ENCODE peak calls at places on chromosomes 12 and 14, in eight cellular contexts. One of them, this sample, is unnamed.

GRCh38 chr12:2156333-2156732 is 103.5 kb downstream of the CACNA1C start:
- DNase-seq in fibroblast of mammary gland: no peak
- DNase-seq in cardiac fibroblast: no peak
- DNase-seq in HFF-Myc: no peak
- DNase-seq in Peyer's patch: no peak
- DNase-seq in IMR-90: peak; percentile 85
- DNase-seq in MM.1S: no peak
- DNase-seq in lower lobe of right lung: no peak
- DNase-seq in this sample: no peak

GRCh38 chr12:120132863-120133385 is 16.4 kb upstream of the RAB35 start:
- DNase-seq in fibroblast of mammary gland: no peak
- DNase-seq in cardiac fibroblast: no peak
- DNase-seq in HFF-Myc: no peak
- DNase-seq in Peyer's patch: peak; percentile 78
- DNase-seq in IMR-90: no peak
- DNase-seq in MM.1S: peak; percentile 75
- DNase-seq in lower lobe of right lung: no peak
- DNase-seq in this sample: no peak

GRCh38 chr14:101335061-101335661 is 226.1 kb upstream of the DIO3 start:
- DNase-seq in fibroblast of mammary gland: no peak
- DNase-seq in cardiac fibroblast: peak; percentile 1
- DNase-seq in HFF-Myc: no peak
- DNase-seq in Peyer's patch: peak; percentile 53
- DNase-seq in IMR-90: no peak
- DNase-seq in MM.1S: no peak
- DNase-seq in lower lobe of right lung: no peak
- DNase-seq in this sample: no peak

GRCh38 chr14:72560856-72561493 is 332.9 kb downstream of the DPF3 start:
- DNase-seq in fibroblast of mammary gland: no peak
- DNase-seq in cardiac fibroblast: no peak
- DNase-seq in HFF-Myc: no peak
- DNase-seq in Peyer's patch: no peak
- DNase-seq in IMR-90: no peak
- DNase-seq in MM.1S: no peak
- DNase-seq in lower lobe of right lung: no peak
- DNase-seq in this sample: no peak

GRCh38 chr12:126218697-126219096 is 1153.5 kb downstream of the AACS start:
- DNase-seq in fibroblast of mammary gland: no peak
- DNase-seq in cardiac fibroblast: no peak
- DNase-seq in HFF-Myc: no peak
- DNase-seq in Peyer's patch: no peak
- DNase-seq in IMR-90: no peak
- DNase-seq in MM.1S: no peak
- DNase-seq in lower lobe of right lung: no peak
- DNase-seq in this sample: no peak

GRCh38 chr12:123120452-123121166 is 30.3 kb downstream of the PITPNM2 start:
- DNase-seq in fibroblast of mammary gland: peak; percentile 51
- DNase-seq in cardiac fibroblast: no peak
- DNase-seq in HFF-Myc: no peak
- DNase-seq in Peyer's patch: no peak
- DNase-seq in IMR-90: no peak
- DNase-seq in MM.1S: peak; percentile 26
- DNase-seq in lower lobe of right lung: no peak
- DNase-seq in this sample: peak; percentile 38

GRCh38 chr14:67358914-67359313 is 690 bp downstream of the ATP6V1D start:
- DNase-seq in fibroblast of mammary gland: no peak
- DNase-seq in cardiac fibroblast: no peak
- DNase-seq in HFF-Myc: no peak
- DNase-seq in Peyer's patch: no peak
- DNase-seq in IMR-90: no peak
- DNase-seq in MM.1S: no peak
- DNase-seq in lower lobe of right lung: no peak
- DNase-seq in this sample: no peak

GRCh38 chr12:106645074-106645421 is 62.2 kb downstream of the RFX4 start:
- DNase-seq in fibroblast of mammary gland: peak; percentile 7
- DNase-seq in cardiac fibroblast: peak; percentile 59
- DNase-seq in HFF-Myc: no peak
- DNase-seq in Peyer's patch: no peak
- DNase-seq in IMR-90: no peak
- DNase-seq in MM.1S: no peak
- DNase-seq in lower lobe of right lung: peak; percentile 62
- DNase-seq in this sample: no peak

GRCh38 chr12:15423629-15424028 is 101.3 kb downstream of the PTPRO start:
- DNase-seq in fibroblast of mammary gland: peak; percentile 66
- DNase-seq in cardiac fibroblast: no peak
- DNase-seq in HFF-Myc: no peak
- DNase-seq in Peyer's patch: no peak
- DNase-seq in IMR-90: no peak
- DNase-seq in MM.1S: no peak
- DNase-seq in lower lobe of right lung: no peak
- DNase-seq in this sample: peak; percentile 20

GRCh38 chr12:110224379-110225304 is 56.4 kb upstream of the ATP2A2 start:
- DNase-seq in fibroblast of mammary gland: peak; percentile 91
- DNase-seq in cardiac fibroblast: peak; percentile 92
- DNase-seq in HFF-Myc: peak; percentile 75
- DNase-seq in Peyer's patch: no peak
- DNase-seq in IMR-90: peak; percentile 89
- DNase-seq in MM.1S: peak; percentile 6
- DNase-seq in lower lobe of right lung: no peak
- DNase-seq in this sample: peak; percentile 64

GRCh38 chr12:94849411-94849976 is 154.0 kb downstream of the NDUFA12 start:
- DNase-seq in fibroblast of mammary gland: no peak
- DNase-seq in cardiac fibroblast: no peak
- DNase-seq in HFF-Myc: no peak
- DNase-seq in Peyer's patch: no peak
- DNase-seq in IMR-90: no peak
- DNase-seq in MM.1S: no peak
- DNase-seq in lower lobe of right lung: no peak
- DNase-seq in this sample: no peak

GRCh38 chr12:70783455-70783854 is 137.1 kb downstream of the PTPRR start:
- DNase-seq in fibroblast of mammary gland: no peak
- DNase-seq in cardiac fibroblast: no peak
- DNase-seq in HFF-Myc: no peak
- DNase-seq in Peyer's patch: no peak
- DNase-seq in IMR-90: no peak
- DNase-seq in MM.1S: no peak
- DNase-seq in lower lobe of right lung: no peak
- DNase-seq in this sample: no peak

GRCh38 chr14:68401320-68401719 is 391.5 kb downstream of the ZFP36L1 start:
- DNase-seq in fibroblast of mammary gland: no peak
- DNase-seq in cardiac fibroblast: no peak
- DNase-seq in HFF-Myc: no peak
- DNase-seq in Peyer's patch: no peak
- DNase-seq in IMR-90: peak; percentile 34
- DNase-seq in MM.1S: no peak
- DNase-seq in lower lobe of right lung: no peak
- DNase-seq in this sample: no peak

GRCh38 chr12:43692064-43692463 is 66.5 kb downstream of the PUS7L start:
- DNase-seq in fibroblast of mammary gland: peak; percentile 46
- DNase-seq in cardiac fibroblast: peak; percentile 10
- DNase-seq in HFF-Myc: no peak
- DNase-seq in Peyer's patch: no peak
- DNase-seq in IMR-90: peak; percentile 67
- DNase-seq in MM.1S: no peak
- DNase-seq in lower lobe of right lung: no peak
- DNase-seq in this sample: peak; percentile 29

GRCh38 chr12:15996948-15997347 is 85.8 kb downstream of the DERA start:
- DNase-seq in fibroblast of mammary gland: no peak
- DNase-seq in cardiac fibroblast: no peak
- DNase-seq in HFF-Myc: no peak
- DNase-seq in Peyer's patch: no peak
- DNase-seq in IMR-90: no peak
- DNase-seq in MM.1S: no peak
- DNase-seq in lower lobe of right lung: no peak
- DNase-seq in this sample: no peak

GRCh38 chr14:89108608-89109007 is 284.2 kb downstream of the TTC8 start:
- DNase-seq in fibroblast of mammary gland: no peak
- DNase-seq in cardiac fibroblast: no peak
- DNase-seq in HFF-Myc: no peak
- DNase-seq in Peyer's patch: no peak
- DNase-seq in IMR-90: no peak
- DNase-seq in MM.1S: no peak
- DNase-seq in lower lobe of right lung: no peak
- DNase-seq in this sample: no peak

GRCh38 chr12:57583008-57583831 is 7.8 kb upstream of the PIP4K2C start:
- DNase-seq in fibroblast of mammary gland: peak; percentile 85
- DNase-seq in cardiac fibroblast: peak; percentile 91
- DNase-seq in HFF-Myc: peak; percentile 59
- DNase-seq in Peyer's patch: peak; percentile 87
- DNase-seq in IMR-90: peak; percentile 81
- DNase-seq in MM.1S: peak; percentile 86
- DNase-seq in lower lobe of right lung: no peak
- DNase-seq in this sample: peak; percentile 53

GRCh38 chr12:132346496-132347470 is 17.4 kb upstream of the GALNT9 start:
- DNase-seq in fibroblast of mammary gland: no peak
- DNase-seq in cardiac fibroblast: no peak
- DNase-seq in HFF-Myc: no peak
- DNase-seq in Peyer's patch: no peak
- DNase-seq in IMR-90: no peak
- DNase-seq in MM.1S: no peak
- DNase-seq in lower lobe of right lung: no peak
- DNase-seq in this sample: no peak

GRCh38 chr12:124730455-124730932 is 133.2 kb downstream of the SCARB1 start:
- DNase-seq in fibroblast of mammary gland: no peak
- DNase-seq in cardiac fibroblast: peak; percentile 93
- DNase-seq in HFF-Myc: no peak
- DNase-seq in Peyer's patch: no peak
- DNase-seq in IMR-90: peak; percentile 73
- DNase-seq in MM.1S: no peak
- DNase-seq in lower lobe of right lung: no peak
- DNase-seq in this sample: peak; percentile 58

GRCh38 chr12:49345048-49345839 is 1.4 kb upstream of the DNAJC22 start:
- DNase-seq in fibroblast of mammary gland: no peak
- DNase-seq in cardiac fibroblast: no peak
- DNase-seq in HFF-Myc: no peak
- DNase-seq in Peyer's patch: no peak
- DNase-seq in IMR-90: no peak
- DNase-seq in MM.1S: no peak
- DNase-seq in lower lobe of right lung: no peak
- DNase-seq in this sample: no peak

GRCh38 chr12:70763666-70764065 is 126.4 kb upstream of the PTPRB start:
- DNase-seq in fibroblast of mammary gland: no peak
- DNase-seq in cardiac fibroblast: no peak
- DNase-seq in HFF-Myc: no peak
- DNase-seq in Peyer's patch: no peak
- DNase-seq in IMR-90: no peak
- DNase-seq in MM.1S: no peak
- DNase-seq in lower lobe of right lung: no peak
- DNase-seq in this sample: no peak

GRCh38 chr12:38456769-38457168 is 140.2 kb downstream of the ALG10B start:
- DNase-seq in fibroblast of mammary gland: no peak
- DNase-seq in cardiac fibroblast: no peak
- DNase-seq in HFF-Myc: no peak
- DNase-seq in Peyer's patch: no peak
- DNase-seq in IMR-90: no peak
- DNase-seq in MM.1S: no peak
- DNase-seq in lower lobe of right lung: no peak
- DNase-seq in this sample: no peak

GRCh38 chr14:68630611-68631013 is 162.3 kb downstream of the ZFP36L1 start:
- DNase-seq in fibroblast of mammary gland: no peak
- DNase-seq in cardiac fibroblast: no peak
- DNase-seq in HFF-Myc: no peak
- DNase-seq in Peyer's patch: no peak
- DNase-seq in IMR-90: no peak
- DNase-seq in MM.1S: no peak
- DNase-seq in lower lobe of right lung: no peak
- DNase-seq in this sample: no peak

GRCh38 chr14:92352158-92352985 is 29.4 kb downstream of the SLC24A4 start:
- DNase-seq in fibroblast of mammary gland: peak; percentile 46
- DNase-seq in cardiac fibroblast: peak; percentile 13
- DNase-seq in HFF-Myc: no peak
- DNase-seq in Peyer's patch: no peak
- DNase-seq in IMR-90: no peak
- DNase-seq in MM.1S: no peak
- DNase-seq in lower lobe of right lung: no peak
- DNase-seq in this sample: peak; percentile 21
- TF ChIP-seq CTCF in fibroblast of mammary gland: peak; percentile 46
- TF ChIP-seq CTCF in cardiac fibroblast: peak; percentile 36
- TF ChIP-seq CTCF in HFF-Myc: peak; percentile 62
- TF ChIP-seq CTCF in Peyer's patch: no peak
- TF ChIP-seq CTCF in IMR-90: peak; percentile 27
- TF ChIP-seq CTCF in MM.1S: peak; percentile 34
- TF ChIP-seq CTCF in lower lobe of right lung: peak; percentile 42
- TF ChIP-seq CTCF in this sample: peak; percentile 30

DNA sequence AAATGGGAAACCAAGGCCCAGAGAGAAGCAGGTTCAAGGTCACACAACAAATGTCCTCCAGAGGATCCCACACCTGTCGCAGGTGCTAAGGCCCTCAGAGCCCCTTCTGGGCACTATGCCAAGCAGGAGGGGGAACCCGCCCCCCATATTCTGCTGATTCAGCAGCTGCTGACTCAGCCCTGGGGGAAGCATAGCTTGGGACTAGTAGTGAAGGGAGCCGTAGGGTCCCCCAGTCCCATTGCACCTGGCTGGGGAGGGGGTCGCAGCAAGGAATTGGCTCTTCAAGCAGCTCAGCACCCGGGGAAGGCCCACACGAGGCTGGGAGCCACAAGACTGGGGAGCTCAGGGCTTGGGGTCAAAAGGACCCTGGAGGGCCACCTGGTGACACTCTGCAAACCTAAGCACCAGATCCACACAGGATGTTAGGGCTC is 1.0 kb downstream of the RASAL1 start:
- DNase-seq in fibroblast of mammary gland: no peak
- DNase-seq in cardiac fibroblast: no peak
- DNase-seq in HFF-Myc: no peak
- DNase-seq in Peyer's patch: no peak
- DNase-seq in IMR-90: no peak
- DNase-seq in MM.1S: no peak
- DNase-seq in lower lobe of right lung: peak; percentile 24
- DNase-seq in this sample: no peak
- H3K4me3 ChIP-seq in fibroblast of mammary gland: no peak overlapping the region
- H3K4me3 ChIP-seq in cardiac fibroblast: no peak overlapping the region
- H3K4me3 ChIP-seq in HFF-Myc: no peak overlapping the region
- H3K4me3 ChIP-seq in Peyer's patch: no peak overlapping the region
- H3K4me3 ChIP-seq in IMR-90: no peak overlapping the region
- H3K4me3 ChIP-seq in MM.1S: no peak overlapping the region
- H3K4me3 ChIP-seq in lower lobe of right lung: no peak overlapping the region
- H3K4me3 ChIP-seq in this sample: no peak overlapping the region

GRCh38 chr14:75147423-75148071 is 20.7 kb upstream of the NEK9 start:
- DNase-seq in fibroblast of mammary gland: peak; percentile 85
- DNase-seq in cardiac fibroblast: peak; percentile 98
- DNase-seq in HFF-Myc: no peak
- DNase-seq in Peyer's patch: peak; percentile 75
- DNase-seq in IMR-90: peak; percentile 72
- DNase-seq in MM.1S: no peak
- DNase-seq in lower lobe of right lung: peak; percentile 78
- DNase-seq in this sample: peak; percentile 71
- TF ChIP-seq CTCF in fibroblast of mammary gland: peak; percentile 59
- TF ChIP-seq CTCF in cardiac fibroblast: peak; percentile 43
- TF ChIP-seq CTCF in HFF-Myc: peak; percentile 34
- TF ChIP-seq CTCF in Peyer's patch: peak; percentile 40
- TF ChIP-seq CTCF in IMR-90: peak; percentile 48
- TF ChIP-seq CTCF in MM.1S: no peak
- TF ChIP-seq CTCF in lower lobe of right lung: peak; percentile 51
- TF ChIP-seq CTCF in this sample: peak; percentile 37

DNA sequence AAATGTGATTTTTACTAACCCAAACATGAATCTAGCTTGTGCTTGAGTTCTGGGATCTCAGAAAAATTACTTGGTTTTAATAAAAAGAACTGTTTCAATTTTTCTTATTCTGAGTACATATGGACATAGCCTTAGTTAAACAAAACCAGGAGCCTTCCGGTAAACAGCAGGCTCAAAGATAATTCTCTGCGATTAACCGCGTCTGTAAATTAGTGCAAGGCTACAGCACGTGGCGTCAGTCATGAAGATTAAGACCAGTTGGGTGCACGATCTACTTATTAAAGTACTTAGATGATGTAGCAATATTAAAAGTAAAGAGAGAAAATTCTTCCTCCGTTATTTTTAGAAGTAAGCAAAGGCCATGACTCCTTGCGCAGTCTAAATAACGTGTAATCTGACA is 707 bp downstream of the KCNJ8 start:
- DNase-seq in fibroblast of mammary gland: peak; percentile 30
- DNase-seq in cardiac fibroblast: no peak
- DNase-seq in HFF-Myc: no peak
- DNase-seq in Peyer's patch: no peak
- DNase-seq in IMR-90: peak; percentile 12
- DNase-seq in MM.1S: no peak
- DNase-seq in lower lobe of right lung: no peak
- DNase-seq in this sample: no peak
- H3K4me3 ChIP-seq in fibroblast of mammary gland: peak overlapping the region; percentile 65
- H3K4me3 ChIP-seq in cardiac fibroblast: peak overlapping the region; percentile 59
- H3K4me3 ChIP-seq in HFF-Myc: peak overlapping the region; percentile 45
- H3K4me3 ChIP-seq in Peyer's patch: no peak overlapping the region
- H3K4me3 ChIP-seq in IMR-90: peak overlapping the region; percentile 96
- H3K4me3 ChIP-seq in MM.1S: no peak overlapping the region
- H3K4me3 ChIP-seq in lower lobe of right lung: peak overlapping the region; percentile 62
- H3K4me3 ChIP-seq in this sample: peak overlapping the region; percentile 51